ENCODE peak calls at places on chromosomes 4 and X, in ten cellular contexts. U is lung; V is brain microvascular endothelial cell; F is mammary epithelial cell; O is heart left ventricle; W is CD8-positive, alpha-beta memory T cell; S is breast epithelium; Z is RWPE2; A is left ventricle myocardium inferior; T is CD8-positive, alpha-beta T cell. L is an unnamed sample. For H3K27me3 and H3K36me3, the result is how much of the 10 kb centered on the place peaks cover.

GRCh38 chr4:71275570-71275969 is 63.2 kb upstream of the SLC4A4 start:
- DNase-seq in U (no peak), V (no peak), F (no peak), O (no peak), W (no peak), S (no peak), Z (no peak), A (no peak), T (no peak), L (no peak)

GRCh38 chr4:40976343-40976742 is 226.6 kb downstream of the NSUN7 start:
- DNase-seq in U (no peak), V (no peak), F (peak), O (no peak), W (no peak), S (no peak), Z (no peak), A (no peak), T (no peak), L (peak)

GRCh38 chr4:24032371-24032989 is 142.6 kb upstream of the PPARGC1A start:
- DNase-seq in U (no peak), V (no peak), F (peak), O (no peak), W (no peak), S (no peak), Z (no peak), A (no peak), T (no peak), L (no peak)

GRCh38 chr4:87353592-87353991 is 30.9 kb upstream of the HSD17B13 start:
- DNase-seq in U (peak), V (peak), F (peak), O (peak), W (no peak), S (no peak), Z (no peak), A (no peak), T (peak), L (peak)

GRCh38 chr4:99252746-99253145 is 33.7 kb upstream of the ADH6 start:
- DNase-seq in U (no peak), V (no peak), F (peak), O (no peak), W (no peak), S (no peak), Z (no peak), A (no peak), T (no peak), L (no peak)

GRCh38 chrX:119654112-119654531 is 38.8 kb downstream of the SEPTIN6 start:
- DNase-seq in U (no peak), V (peak), F (no peak), O (peak), W (no peak), S (no peak), Z (no peak), A (peak), T (no peak), L (peak)

GRCh38 chr4:98314791-98315565 is 53.8 kb downstream of the RAP1GDS1 start:
- DNase-seq in U (no peak), V (peak), F (no peak), O (no peak), W (no peak), S (no peak), Z (no peak), A (no peak), T (no peak), L (no peak)

GRCh38 chr4:142142403-142142802 is 506.0 kb downstream of the IL15 start:
- DNase-seq in U (no peak), V (no peak), F (no peak), O (no peak), W (no peak), S (no peak), Z (no peak), A (no peak), T (no peak), L (no peak)

GRCh38 chr4:167233523-167234387 is 539 bp downstream of the SPOCK3 start:
- DNase-seq in U (no peak), V (peak), F (peak), O (no peak), W (no peak), S (no peak), Z (no peak), A (no peak), T (no peak), L (peak)

GRCh38 chrX:71917621-71918341 is 7.1 kb downstream of the NHSL2 start:
- DNase-seq in U (no peak), V (no peak), F (no peak), O (no peak), W (no peak), S (no peak), Z (no peak), A (no peak), T (no peak), L (peak)

GRCh38 chrX:72373136-72373535 is 67.4 kb upstream of the CITED1 start:
- DNase-seq in U (no peak), V (no peak), F (no peak), O (no peak), W (no peak), S (no peak), Z (no peak), A (no peak), T (no peak), L (no peak)

GRCh38 chrX:155871934-155872333 is 9.2 kb upstream of the VAMP7 start:
- DNase-seq in U (no peak), V (no peak), F (no peak), O (no peak), W (no peak), S (no peak), Z (no peak), A (no peak), T (no peak), L (no peak)

GRCh38 chrX:148695362-148695761 is 194.9 kb downstream of the AFF2 start:
- DNase-seq in U (no peak), V (no peak), F (no peak), O (no peak), W (no peak), S (no peak), Z (no peak), A (no peak), T (no peak), L (no peak)

GRCh38 chrX:111483876-111484275 is 27.6 kb upstream of the SERTM2 start:
- DNase-seq in U (no peak), V (no peak), F (no peak), O (no peak), W (no peak), S (no peak), Z (no peak), A (no peak), T (no peak), L (no peak)

GRCh38 chr4:124322234-124322831 is 390.2 kb downstream of the ANKRD50 start:
- DNase-seq in U (no peak), V (no peak), F (peak), O (no peak), W (no peak), S (no peak), Z (no peak), A (no peak), T (no peak), L (no peak)

GRCh38 chr4:39410415-39410814 is 3.7 kb downstream of the KLB start:
- DNase-seq in U (no peak), V (no peak), F (no peak), O (no peak), W (no peak), S (no peak), Z (no peak), A (no peak), T (no peak), L (no peak)

GRCh38 chrX:69262036-69262905 is 97.0 kb upstream of the PJA1 start:
- DNase-seq in U (no peak), V (no peak), F (peak), O (no peak), W (no peak), S (no peak), Z (no peak), A (no peak), T (no peak), L (no peak)

GRCh38 chr4:148740701-148741100 is 298.5 kb upstream of the NR3C2 start:
- DNase-seq in U (no peak), V (no peak), F (peak), O (no peak), W (no peak), S (no peak), Z (no peak), A (no peak), T (no peak), L (no peak)

GRCh38 chrX:138710866-138711331 is 618 bp downstream of the FGF13 start:
- DNase-seq in U (no peak), V (no peak), F (no peak), O (peak), W (no peak), S (no peak), Z (peak), A (peak), T (no peak), L (peak)

GRCh38 chr4:79578613-79579012 is 170.6 kb upstream of the GK2 start:
- DNase-seq in U (no peak), V (no peak), F (no peak), O (no peak), W (no peak), S (no peak), Z (no peak), A (no peak), T (no peak), L (no peak)

GRCh38 chr4:8821151-8821950 is 50.3 kb downstream of the HMX1 start:
- DNase-seq in U (no peak), V (no peak), F (no peak), O (peak), W (no peak), S (peak), Z (peak), A (no peak), T (no peak), L (peak)

GRCh38 chr4:156294577-156294976 is 340.9 kb upstream of the CTSO start:
- DNase-seq in U (no peak), V (peak), F (peak), O (no peak), W (no peak), S (no peak), Z (no peak), A (no peak), T (no peak), L (peak)

GRCh38 chrX:10110984-10111363 is 45.8 kb upstream of the CLCN4 start:
- DNase-seq in U (no peak), V (no peak), F (no peak), O (no peak), W (peak), S (no peak), Z (no peak), A (no peak), T (peak), L (no peak)

GRCh38 chrX:78665286-78665685 is 6.2 kb upstream of the RTL3 start:
- DNase-seq in U (no peak), V (no peak), F (no peak), O (no peak), W (no peak), S (no peak), Z (no peak), A (no peak), T (no peak), L (no peak)

GRCh38 chrX:12360991-12361598 is 222.8 kb downstream of the FRMPD4 start:
- DNase-seq in U (no peak), V (no peak), F (peak), O (no peak), W (no peak), S (no peak), Z (no peak), A (no peak), T (no peak), L (no peak)

GRCh38 chrX:106791495-106791894 is 11.0 kb upstream of the TBC1D8B start:
- DNase-seq in U (no peak), V (no peak), F (no peak), O (no peak), W (no peak), S (no peak), Z (no peak), A (no peak), T (no peak), L (no peak)

GRCh38 chr4:153794001-153794400 is 5.1 kb upstream of the SFRP2 start:
- DNase-seq in U (no peak), V (no peak), F (no peak), O (no peak), W (no peak), S (no peak), Z (no peak), A (no peak), T (no peak), L (no peak)

GRCh38 chr4:153792893-153793227 is 4.0 kb upstream of the SFRP2 start:
- DNase-seq in U (no peak), V (no peak), F (no peak), O (no peak), W (no peak), S (no peak), Z (no peak), A (no peak), T (no peak), L (peak)

GRCh38 chr4:153789741-153790651 is 1.1 kb upstream of the SFRP2 start:
- DNase-seq in U (no peak), V (no peak), F (no peak), O (no peak), W (no peak), S (no peak), Z (no peak), A (no peak), T (no peak), L (peak)

GRCh38 chr4:153790962-153791551 is 2.2 kb upstream of the SFRP2 start:
- DNase-seq in U (no peak), V (no peak), F (no peak), O (no peak), W (no peak), S (no peak), Z (no peak), A (no peak), T (no peak), L (peak)

GRCh38 chr4:153792007-153792892 is 3.4 kb upstream of the SFRP2 start:
- DNase-seq in U (peak), V (peak), F (peak), O (peak), W (no peak), S (no peak), Z (no peak), A (no peak), T (no peak), L (peak)
- H3K27me3 ChIP-seq in U (under half), V (half or more), F (under half), O (under half), W (under half), S (under half), Z (half or more), A (half or more), T (under half), L (under half)

DNA sequence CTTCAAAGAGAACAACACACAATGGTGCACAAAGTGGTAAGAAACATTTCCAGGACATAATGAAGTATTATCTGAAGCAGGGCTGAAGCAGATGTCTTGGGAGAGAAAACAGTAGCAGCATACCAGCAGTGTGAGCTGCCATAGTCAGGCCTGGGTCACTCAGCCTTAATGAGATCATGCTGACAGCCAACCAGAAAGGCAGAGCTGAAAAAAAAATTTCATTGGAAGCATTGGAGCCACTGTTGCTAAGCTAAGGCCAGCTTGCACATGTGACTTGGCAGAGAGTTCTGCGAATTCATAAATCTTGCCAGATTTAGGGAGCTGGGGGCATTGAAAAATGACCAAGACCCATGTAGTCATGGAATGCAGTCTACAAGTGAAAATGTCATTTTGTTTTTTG is 444.0 kb upstream of the PITX2 start:
- DNase-seq in U (no peak), V (peak), F (peak), O (no peak), W (no peak), S (no peak), Z (no peak), A (no peak), T (no peak), L (no peak)
- H3K36me3 ChIP-seq in U (under half), V (under half), F (under half), O (under half), W (under half), S (under half), Z (under half), A (under half), T (under half), L (under half)

GRCh38 chr4:140497776-140498636 is at the start of gene MGAT4D:
- DNase-seq in U (no peak), V (no peak), F (no peak), O (no peak), W (no peak), S (no peak), Z (no peak), A (no peak), T (no peak), L (peak)
- H3K27me3 ChIP-seq in U (under half), V (under half), F (under half), O (under half), W (under half), S (under half), Z (half or more), A (half or more), T (under half), L (under half)

GRCh38 chr4:16168710-16169388 is 57.4 kb downstream of the TAPT1 start:
- DNase-seq in U (no peak), V (no peak), F (no peak), O (no peak), W (no peak), S (no peak), Z (no peak), A (no peak), T (no peak), L (no peak)

GRCh38 chr4:16171831-16172230 is 54.4 kb downstream of the TAPT1 start:
- DNase-seq in U (no peak), V (no peak), F (no peak), O (no peak), W (no peak), S (no peak), Z (no peak), A (no peak), T (no peak), L (no peak)

GRCh38 chr4:16169491-16169890 is 56.8 kb downstream of the TAPT1 start:
- DNase-seq in U (no peak), V (no peak), F (no peak), O (no peak), W (no peak), S (no peak), Z (no peak), A (no peak), T (no peak), L (no peak)

GRCh38 chr4:16165931-16166330 is 60.3 kb downstream of the TAPT1 start:
- DNase-seq in U (no peak), V (no peak), F (no peak), O (no peak), W (no peak), S (no peak), Z (no peak), A (no peak), T (no peak), L (no peak)

DNA sequence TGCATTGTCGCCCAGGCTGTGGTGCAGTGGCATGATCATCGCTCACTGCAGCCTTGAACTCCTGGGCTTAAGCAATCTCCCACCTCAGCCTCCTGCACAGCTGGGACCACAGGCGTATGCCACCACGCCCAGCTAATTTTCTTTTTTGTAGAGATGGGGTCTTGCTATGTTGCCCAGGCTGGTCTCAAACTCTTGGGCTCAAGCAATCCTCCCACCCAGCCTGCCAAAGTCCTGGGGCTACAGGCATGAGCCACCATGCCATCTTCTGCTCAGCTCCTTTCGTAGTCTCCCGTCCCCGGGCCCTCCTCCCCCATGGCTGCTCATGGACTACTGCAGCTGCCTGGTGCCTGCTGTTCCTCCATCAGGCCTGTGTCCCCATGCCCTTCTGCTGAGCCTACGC is 58.1 kb downstream of the TAPT1 start:
- DNase-seq in U (no peak), V (no peak), F (no peak), O (no peak), W (no peak), S (no peak), Z (no peak), A (no peak), T (no peak), L (no peak)
- H3K36me3 ChIP-seq in U (under half), V (under half), F (under half), O (half or more), W (under half), S (under half), Z (under half), A (half or more), T (under half), L (under half)

GRCh38 chr4:178415925-178416324 is 973.7 kb upstream of the AGA start:
- DNase-seq in U (no peak), V (no peak), F (no peak), O (no peak), W (no peak), S (no peak), Z (peak), A (no peak), T (no peak), L (no peak)

GRCh38 chr4:178414042-178414441 is 971.8 kb upstream of the AGA start:
- DNase-seq in U (no peak), V (no peak), F (no peak), O (no peak), W (no peak), S (no peak), Z (no peak), A (no peak), T (no peak), L (no peak)

GRCh38 chr4:178414881-178415446 is 972.7 kb upstream of the AGA start:
- DNase-seq in U (no peak), V (no peak), F (no peak), O (no peak), W (no peak), S (no peak), Z (no peak), A (no peak), T (no peak), L (no peak)

DNA sequence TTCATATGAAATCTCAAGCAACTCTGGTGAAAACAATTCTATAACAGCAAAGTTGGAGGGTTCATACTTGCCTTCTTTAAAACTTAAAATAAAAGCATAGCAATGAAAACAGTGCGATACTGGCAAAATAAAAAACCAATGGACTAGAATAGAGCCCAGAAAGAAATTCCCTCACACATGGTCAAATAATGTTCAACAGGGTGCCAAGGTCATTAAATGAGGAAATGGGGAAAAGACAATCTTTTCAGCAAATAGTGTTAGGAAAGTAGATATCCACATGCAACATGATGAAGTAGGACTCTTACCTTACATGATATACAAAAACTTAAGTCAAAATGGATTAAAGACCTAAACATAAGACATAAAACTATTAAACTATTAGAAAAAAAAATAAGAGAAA is 970.2 kb upstream of the AGA start:
- DNase-seq in U (no peak), V (no peak), F (no peak), O (no peak), W (no peak), S (no peak), Z (no peak), A (no peak), T (no peak), L (no peak)
- H3K27me3 ChIP-seq in U (under half), V (under half), F (under half), O (under half), W (under half), S (under half), Z (under half), A (under half), T (under half), L (under half)

DNA sequence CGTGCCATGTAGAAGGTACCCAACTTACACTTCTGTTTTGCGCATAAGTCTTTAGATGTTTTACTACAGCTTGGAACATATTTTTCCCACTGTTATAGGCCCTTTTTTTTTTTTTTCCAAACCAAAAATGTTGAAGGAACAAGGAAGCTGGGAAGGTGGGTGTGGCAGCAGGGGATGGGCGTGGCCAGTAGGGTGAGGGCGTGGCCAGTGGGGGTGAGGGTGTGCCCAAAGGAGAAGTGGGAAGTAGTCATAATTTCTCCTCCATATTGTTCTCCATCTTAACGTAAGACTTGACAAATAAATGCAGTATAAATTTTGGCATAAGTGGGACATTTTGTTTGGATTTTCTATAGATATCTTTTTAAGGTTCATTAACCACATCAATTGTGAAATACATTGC is 30.4 kb downstream of the CLDN22 start:
- DNase-seq in U (no peak), V (no peak), F (no peak), O (no peak), W (no peak), S (no peak), Z (no peak), A (no peak), T (no peak), L (peak)
- H3K36me3 ChIP-seq in U (under half), V (under half), F (under half), O (under half), W (under half), S (under half), Z (under half), A (half or more), T (under half), L (under half)

L was measured in H7.